ENCODE peak calls at places on chromosomes 12 and 14, in four cellular contexts. One of them, this sample, is unnamed.
A peak's percentile ranks its signal among the peaks of the same experiment; 100 is the strongest.

GRCh38 chr12:68611094-68611818 is 557 bp downstream of the RAP1B start:
- DNase-seq in upper lobe of right lung: peak; percentile 81
- DNase-seq in brain microvascular endothelial cell: no peak
- DNase-seq in testis: peak; percentile 69
- DNase-seq in this sample: peak; percentile 88

GRCh38 chr12:76083761-76084276 is 666 bp downstream of the NAP1L1 start:
- DNase-seq in upper lobe of right lung: peak; percentile 85
- DNase-seq in brain microvascular endothelial cell: peak; percentile 49
- DNase-seq in testis: peak; percentile 82
- DNase-seq in this sample: peak; percentile 94

GRCh38 chr12:2559931-2560715 is 234.6 kb upstream of the FKBP4 start:
- DNase-seq in upper lobe of right lung: no peak
- DNase-seq in brain microvascular endothelial cell: no peak
- DNase-seq in testis: no peak
- DNase-seq in this sample: no peak

GRCh38 chr12:61574339-61574738 is 685.9 kb upstream of the USP15 start:
- DNase-seq in upper lobe of right lung: no peak
- DNase-seq in brain microvascular endothelial cell: no peak
- DNase-seq in testis: no peak
- DNase-seq in this sample: no peak

GRCh38 chr12:76329163-76329562 is 19.1 kb downstream of the BBS10 start:
- DNase-seq in upper lobe of right lung: no peak
- DNase-seq in brain microvascular endothelial cell: peak; percentile 80
- DNase-seq in testis: no peak
- DNase-seq in this sample: no peak

GRCh38 chr14:56590535-56590951 is 10.9 kb downstream of the TMEM260 start:
- DNase-seq in upper lobe of right lung: no peak
- DNase-seq in brain microvascular endothelial cell: no peak
- DNase-seq in testis: no peak
- DNase-seq in this sample: peak; percentile 67

GRCh38 chr12:126191949-126192348 is 1126.7 kb downstream of the AACS start:
- DNase-seq in upper lobe of right lung: no peak
- DNase-seq in brain microvascular endothelial cell: no peak
- DNase-seq in testis: no peak
- DNase-seq in this sample: peak; percentile 61

GRCh38 chr14:73014105-73014504 is 12.8 kb downstream of the ZFYVE1 start:
- DNase-seq in upper lobe of right lung: no peak
- DNase-seq in brain microvascular endothelial cell: no peak
- DNase-seq in testis: no peak
- DNase-seq in this sample: no peak

GRCh38 chr12:91023326-91024004 is 18.7 kb upstream of the EPYC start:
- DNase-seq in upper lobe of right lung: no peak
- DNase-seq in brain microvascular endothelial cell: peak; percentile 56
- DNase-seq in testis: no peak
- DNase-seq in this sample: no peak

GRCh38 chr12:117564885-117565284 is 203.5 kb upstream of the NOS1 start:
- DNase-seq in upper lobe of right lung: no peak
- DNase-seq in brain microvascular endothelial cell: no peak
- DNase-seq in testis: no peak
- DNase-seq in this sample: peak; percentile 77

GRCh38 chr14:23324993-23325392 is 3.7 kb downstream of the PABPN1 start:
- DNase-seq in upper lobe of right lung: no peak
- DNase-seq in brain microvascular endothelial cell: no peak
- DNase-seq in testis: no peak
- DNase-seq in this sample: no peak

GRCh38 chr12:1929985-1930815 is 11.7 kb upstream of the CACNA2D4 start:
- DNase-seq in upper lobe of right lung: peak; percentile 29
- DNase-seq in brain microvascular endothelial cell: no peak
- DNase-seq in testis: peak; percentile 5
- DNase-seq in this sample: peak; percentile 36

GRCh38 chr12:57553343-57554202 is 3.7 kb downstream of the KIF5A start:
- DNase-seq in upper lobe of right lung: no peak
- DNase-seq in brain microvascular endothelial cell: no peak
- DNase-seq in testis: no peak
- DNase-seq in this sample: no peak

GRCh38 chr12:93978553-93978952 is 169.8 kb upstream of the PLXNC1 start:
- DNase-seq in upper lobe of right lung: no peak
- DNase-seq in brain microvascular endothelial cell: peak; percentile 60
- DNase-seq in testis: no peak
- DNase-seq in this sample: no peak

DNA sequence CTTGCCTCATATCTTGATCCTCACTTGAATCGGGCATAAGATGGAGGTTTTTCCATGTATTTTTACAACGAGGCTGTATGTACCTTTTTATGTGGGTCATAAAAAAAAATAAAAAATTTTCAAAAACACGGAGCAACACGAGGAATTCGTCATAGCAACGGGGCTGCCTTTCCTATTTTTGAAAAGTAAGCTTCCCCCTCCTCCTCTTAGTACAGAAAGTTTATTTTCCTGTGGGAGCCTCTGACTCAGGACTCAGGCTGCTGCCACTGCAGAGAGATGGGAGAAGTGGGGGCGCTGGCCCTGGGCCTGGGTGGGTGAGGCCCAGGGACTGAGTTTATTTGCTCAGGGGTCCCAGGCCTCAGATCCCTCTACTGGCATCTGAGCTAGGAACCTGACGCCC is 10.1 kb upstream of the CMKLR1 start:
- DNase-seq in upper lobe of right lung: no peak
- DNase-seq in brain microvascular endothelial cell: peak; percentile 35
- DNase-seq in testis: no peak
- DNase-seq in this sample: no peak
- H3K27ac ChIP-seq in upper lobe of right lung: no peak overlapping the region
- H3K27ac ChIP-seq in brain microvascular endothelial cell: no peak overlapping the region
- H3K27ac ChIP-seq in testis: no peak overlapping the region
- H3K27ac ChIP-seq in this sample: no peak overlapping the region

DNA sequence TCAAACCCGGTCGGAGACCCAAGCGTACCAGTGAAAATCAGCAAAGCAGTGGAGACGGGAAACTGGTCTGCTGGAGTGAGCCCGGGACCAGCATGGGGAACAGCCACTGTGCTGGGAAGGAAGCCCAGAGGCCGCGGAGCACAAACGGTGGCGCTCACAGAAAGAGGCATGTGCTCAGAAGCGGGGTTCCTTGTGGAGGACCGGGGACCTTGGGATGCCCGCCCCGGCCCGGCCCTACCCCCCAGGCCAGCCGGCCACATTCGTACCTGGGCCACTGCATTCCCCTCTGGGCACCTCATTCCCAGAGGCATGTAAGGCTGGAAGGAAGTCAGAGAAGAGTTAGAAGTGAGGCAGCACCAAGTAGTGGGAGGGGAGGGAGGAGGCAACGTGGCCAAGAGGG is 79.3 kb downstream of the RFLNA start:
- DNase-seq in upper lobe of right lung: no peak
- DNase-seq in brain microvascular endothelial cell: no peak
- DNase-seq in testis: no peak
- DNase-seq in this sample: no peak
- H3K36me3 ChIP-seq in upper lobe of right lung: peaks cover 73% of the 10 kb centered on the region
- H3K36me3 ChIP-seq in brain microvascular endothelial cell: peaks cover 80% of the 10 kb centered on the region
- H3K36me3 ChIP-seq in testis: no peaks in the 10 kb centered on the region
- H3K36me3 ChIP-seq in this sample: peaks cover 11% of the 10 kb centered on the region

GRCh38 chr14:61468063-61468825 is 146.9 kb downstream of the PRKCH start:
- DNase-seq in upper lobe of right lung: no peak
- DNase-seq in brain microvascular endothelial cell: no peak
- DNase-seq in testis: no peak
- DNase-seq in this sample: no peak

GRCh38 chr14:61470954-61471279 is 149.5 kb downstream of the PRKCH start:
- DNase-seq in upper lobe of right lung: no peak
- DNase-seq in brain microvascular endothelial cell: no peak
- DNase-seq in testis: no peak
- DNase-seq in this sample: no peak

GRCh38 chr14:61471297-61471980 is 150.1 kb downstream of the PRKCH start:
- DNase-seq in upper lobe of right lung: no peak
- DNase-seq in brain microvascular endothelial cell: peak; percentile 36
- DNase-seq in testis: no peak
- DNase-seq in this sample: no peak

GRCh38 chr14:61470261-61470953 is 149.0 kb downstream of the PRKCH start:
- DNase-seq in upper lobe of right lung: no peak
- DNase-seq in brain microvascular endothelial cell: peak; percentile 94
- DNase-seq in testis: no peak
- DNase-seq in this sample: peak; percentile 60

DNA sequence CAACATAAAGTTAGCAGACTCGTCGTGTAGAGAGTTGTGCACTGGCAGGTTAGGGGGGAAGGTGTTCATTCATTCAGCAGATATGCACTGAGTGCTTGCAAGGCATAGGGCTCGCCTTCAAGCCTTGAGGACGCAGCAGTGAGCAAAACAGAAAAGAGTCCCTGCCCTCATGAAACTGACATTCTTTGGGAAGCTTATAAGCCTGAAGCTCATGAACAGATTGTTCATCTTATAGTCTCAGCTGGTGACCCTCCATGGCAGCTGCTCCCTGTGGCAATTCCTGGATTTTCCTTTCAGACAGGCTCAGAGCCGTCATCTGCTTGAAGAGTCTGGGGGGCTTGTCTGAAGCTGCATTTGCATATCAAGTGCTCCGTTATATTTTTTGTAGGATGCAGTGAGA is 148.4 kb downstream of the PRKCH start:
- DNase-seq in upper lobe of right lung: no peak
- DNase-seq in brain microvascular endothelial cell: no peak
- DNase-seq in testis: no peak
- DNase-seq in this sample: no peak
- H3K27ac ChIP-seq in upper lobe of right lung: no peak overlapping the region
- H3K27ac ChIP-seq in brain microvascular endothelial cell: peak overlapping the region; percentile 100
- H3K27ac ChIP-seq in testis: peak overlapping the region; percentile 79
- H3K27ac ChIP-seq in this sample: peak overlapping the region; percentile 86

GRCh38 chr12:47983541-47984115 is 20.2 kb downstream of the TMEM106C start:
- DNase-seq in upper lobe of right lung: no peak
- DNase-seq in brain microvascular endothelial cell: no peak
- DNase-seq in testis: no peak
- DNase-seq in this sample: no peak

GRCh38 chr12:47985596-47986265 is 18.5 kb downstream of the COL2A1 start:
- DNase-seq in upper lobe of right lung: no peak
- DNase-seq in brain microvascular endothelial cell: no peak
- DNase-seq in testis: no peak
- DNase-seq in this sample: no peak

GRCh38 chr12:47982770-47983169 is 19.4 kb downstream of the TMEM106C start:
- DNase-seq in upper lobe of right lung: no peak
- DNase-seq in brain microvascular endothelial cell: no peak
- DNase-seq in testis: no peak
- DNase-seq in this sample: no peak

GRCh38 chr12:47986266-47986610 is 18.0 kb downstream of the COL2A1 start:
- DNase-seq in upper lobe of right lung: no peak
- DNase-seq in brain microvascular endothelial cell: no peak
- DNase-seq in testis: no peak
- DNase-seq in this sample: no peak

DNA sequence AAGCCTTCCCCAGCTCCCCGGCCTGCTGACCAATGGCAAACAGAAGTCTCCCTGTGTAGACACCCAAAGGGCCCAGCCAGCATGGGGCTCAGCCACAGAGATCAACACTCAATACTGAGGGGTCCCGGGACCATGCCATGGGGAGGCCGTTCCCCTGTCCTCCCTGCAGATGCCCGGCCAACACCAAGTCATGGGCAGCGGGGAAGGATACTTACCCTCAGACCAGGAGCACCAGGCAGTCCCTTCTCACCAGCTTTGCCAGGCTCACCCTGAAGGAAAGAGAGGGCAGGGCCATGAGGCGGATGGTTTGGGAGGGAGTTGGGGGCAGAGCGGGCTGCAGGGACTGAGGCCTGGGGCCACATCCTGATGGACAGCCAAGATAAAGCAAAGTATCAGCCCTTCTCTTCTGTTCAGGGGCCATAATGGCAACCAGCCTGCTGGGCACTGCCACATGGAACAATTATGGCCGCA is 19.9 kb downstream of the COL2A1 start:
- DNase-seq in upper lobe of right lung: no peak
- DNase-seq in brain microvascular endothelial cell: no peak
- DNase-seq in testis: no peak
- DNase-seq in this sample: no peak
- H3K36me3 ChIP-seq in upper lobe of right lung: no peaks in the 10 kb centered on the region
- H3K36me3 ChIP-seq in brain microvascular endothelial cell: no peaks in the 10 kb centered on the region
- H3K36me3 ChIP-seq in testis: no peaks in the 10 kb centered on the region
- H3K36me3 ChIP-seq in this sample: peaks cover 9% of the 10 kb centered on the region

GRCh38 chr12:104050436-104050835 is 449 bp upstream of the GLT8D2 start:
- DNase-seq in upper lobe of right lung: no peak
- DNase-seq in brain microvascular endothelial cell: no peak
- DNase-seq in testis: no peak
- DNase-seq in this sample: no peak
- H3K27ac ChIP-seq in upper lobe of right lung: peak overlapping the region; percentile 37
- H3K27ac ChIP-seq in brain microvascular endothelial cell: no peak overlapping the region
- H3K27ac ChIP-seq in testis: peak overlapping the region; percentile 62
- H3K27ac ChIP-seq in this sample: no peak overlapping the region

DNA sequence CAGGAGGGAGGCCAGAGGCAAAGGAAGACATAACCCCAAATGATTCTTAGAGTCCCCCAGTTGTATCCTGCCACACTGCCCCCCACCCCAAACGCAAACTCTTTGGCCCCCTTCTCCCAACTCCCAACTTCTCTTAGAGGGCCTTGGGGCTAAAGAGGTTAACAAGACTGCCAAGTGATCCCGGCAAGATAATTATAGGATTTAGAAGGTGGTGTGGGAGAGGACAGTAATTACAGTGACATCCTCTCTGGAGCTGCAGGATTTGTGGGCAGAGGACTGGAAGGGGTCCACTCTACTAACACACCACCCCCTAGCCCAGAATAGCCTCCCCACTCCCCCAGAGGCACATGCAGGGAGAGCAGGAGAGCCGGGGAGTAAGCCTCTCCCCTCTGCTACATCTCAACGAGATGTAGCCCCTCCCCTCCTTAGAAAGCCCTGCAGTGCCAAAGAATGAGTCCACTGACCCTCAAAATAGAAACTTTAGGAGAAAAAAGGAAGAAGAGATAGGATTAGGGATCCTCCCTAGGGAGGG is 5.3 kb upstream of the GDF11 start:
- DNase-seq in upper lobe of right lung: no peak
- DNase-seq in brain microvascular endothelial cell: no peak
- DNase-seq in testis: no peak
- DNase-seq in this sample: no peak
- H3K36me3 ChIP-seq in upper lobe of right lung: no peaks in the 10 kb centered on the region
- H3K36me3 ChIP-seq in brain microvascular endothelial cell: no peaks in the 10 kb centered on the region
- H3K36me3 ChIP-seq in testis: no peaks in the 10 kb centered on the region
- H3K36me3 ChIP-seq in this sample: no peaks in the 10 kb centered on the region

DNA sequence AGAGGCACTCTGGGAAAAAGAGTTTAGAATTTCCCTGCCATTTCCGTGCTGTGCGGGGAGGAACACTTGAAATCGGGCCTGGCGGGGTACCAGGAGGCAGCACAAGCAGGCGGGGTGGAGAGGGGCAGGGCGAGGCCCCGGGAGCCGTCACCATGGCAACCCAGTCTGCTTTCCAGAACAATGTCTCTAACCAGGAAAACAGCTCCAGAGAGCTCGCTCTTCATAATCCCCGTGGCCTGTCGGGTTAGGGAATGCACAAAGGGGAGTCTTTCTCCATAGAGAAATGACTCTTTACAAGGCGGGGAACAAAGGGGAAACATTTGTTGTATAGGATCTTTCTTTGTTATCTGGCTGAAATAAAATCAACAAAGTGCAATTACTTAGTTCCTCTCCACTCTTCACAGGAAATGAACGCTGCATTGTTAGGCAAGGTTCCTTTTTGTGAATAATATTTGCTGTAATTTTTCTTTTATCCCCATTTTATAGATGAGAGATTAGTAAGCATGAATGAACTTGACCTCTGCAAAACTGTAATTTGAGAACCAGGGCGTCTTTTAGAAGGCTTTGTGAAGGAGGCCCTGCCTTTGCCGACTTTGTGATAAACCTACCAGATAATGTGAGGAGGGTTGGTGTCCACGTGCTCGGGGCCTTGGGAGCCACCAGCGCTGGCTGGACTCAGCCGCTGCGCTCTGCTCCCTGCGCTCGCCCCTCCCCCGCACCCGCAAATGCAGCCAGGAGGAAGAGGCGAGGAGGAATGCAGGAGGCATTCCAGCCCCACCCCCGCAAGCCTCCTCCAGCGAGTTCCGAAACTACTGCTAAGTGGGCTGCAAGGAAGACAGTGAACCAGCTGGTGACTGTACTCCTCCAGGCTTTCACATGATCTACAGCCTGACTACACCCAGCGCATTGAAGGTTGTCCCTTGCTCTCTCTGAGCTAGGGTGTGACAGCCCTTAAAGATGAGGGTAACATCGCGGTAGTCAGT is 105.2 kb upstream of the ATF7IP start:
- DNase-seq in upper lobe of right lung: peak; percentile 95
- DNase-seq in brain microvascular endothelial cell: peak; percentile 95
- DNase-seq in testis: peak; percentile 91
- DNase-seq in this sample: peak; percentile 98
- H3K27ac ChIP-seq in upper lobe of right lung: peak overlapping the region; percentile 93
- H3K27ac ChIP-seq in brain microvascular endothelial cell: peak overlapping the region; percentile 70
- H3K27ac ChIP-seq in testis: peak overlapping the region; percentile 96
- H3K27ac ChIP-seq in this sample: peak overlapping the region; percentile 99

This sample was measured in endodermal cell.